ENCODE peak calls at places on chromosomes 7 and 10, in five cellular contexts. S is K562, D is upper lobe of left lung, K is HepG2, C is GM12878. I is an unnamed sample.
A peak's percentile ranks its signal among the peaks of the same experiment; 100 is the strongest.

GRCh38 chr7:54860003-54860775 is 101.2 kb upstream of the SEC61G start:
- ATAC-seq in C (no peak), S (no peak), D (peak; percentile 22), K (no peak), I (no peak)

GRCh38 chr7:46383605-46384004 is 462.5 kb upstream of the IGFBP3 start:
- ATAC-seq in S (no peak), D (no peak), K (no peak), C (no peak), I (no peak)

GRCh38 chr10:87931836-87932230 is 68.4 kb downstream of the PTEN start:
- ATAC-seq in D (no peak), C (peak; percentile 42), S (peak; percentile 38), K (no peak), I (no peak)

GRCh38 chr10:95756061-95756751 is at the start of gene ENTPD1:
- ATAC-seq in C (peak; percentile 24), D (peak; percentile 54), S (peak; percentile 21), K (no peak), I (peak; percentile 48)

GRCh38 chr10:88820990-88821389 is 18.5 kb downstream of the LIPM start:
- ATAC-seq in C (no peak), S (no peak), D (no peak), K (no peak), I (no peak)

GRCh38 chr10:100168313-100168643 is 17.6 kb downstream of the ERLIN1 start:
- ATAC-seq in S (no peak), D (no peak), K (no peak), C (no peak), I (no peak)

GRCh38 chr10:21203473-21204107 is 306.5 kb upstream of the NEBL start:
- ATAC-seq in D (no peak), S (peak; percentile 51), C (no peak), K (no peak), I (no peak)

GRCh38 chr10:132546567-132547420 is 9.2 kb downstream of the INPP5A start:
- ATAC-seq in D (no peak), S (no peak), C (peak; percentile 37), K (no peak), I (no peak)

GRCh38 chr7:50768470-50769159 is 14.1 kb downstream of the GRB10 start:
- ATAC-seq in C (no peak), K (no peak), D (no peak), S (peak; percentile 18), I (no peak)

GRCh38 chr10:22697101-22697500 is 17.3 kb downstream of the PIP4K2A start:
- ATAC-seq in K (no peak), C (no peak), S (no peak), D (no peak), I (no peak)

GRCh38 chr7:107792364-107792763 is 10.7 kb downstream of the SLC26A3 start:
- ATAC-seq in D (no peak), K (no peak), S (no peak), C (no peak), I (no peak)

GRCh38 chr7:38367301-38367700 is 93.9 kb upstream of the TARP start:
- ATAC-seq in K (no peak), S (no peak), D (no peak), C (peak; percentile 79), I (no peak)

GRCh38 chr10:48236199-48236621 is 38.3 kb downstream of the FRMPD2 start:
- ATAC-seq in S (no peak), C (no peak), K (no peak), D (no peak), I (no peak)

GRCh38 chr10:66273966-66274519 is 651.8 kb upstream of the LRRTM3 start:
- ATAC-seq in C (no peak), K (no peak), S (no peak), D (no peak), I (no peak)

GRCh38 chr10:77467422-77467963 is 170.1 kb downstream of the KCNMA1 start:
- ATAC-seq in K (no peak), S (no peak), D (no peak), C (no peak), I (no peak)

GRCh38 chr7:108080094-108080656 is 50.0 kb downstream of the LAMB4 start:
- ATAC-seq in K (no peak), C (no peak), D (no peak), S (peak; percentile 82), I (no peak)

GRCh38 chr7:50359995-50360925 is 55.7 kb downstream of the IKZF1 start:
- ATAC-seq in D (peak; percentile 12), K (no peak), C (no peak), S (peak; percentile 64), I (no peak)

GRCh38 chr10:29734980-29735627 is 100.3 kb upstream of the SVIL start:
- ATAC-seq in K (peak; percentile 21), C (peak; percentile 63), D (peak; percentile 77), S (no peak), I (peak; percentile 43)

GRCh38 chr10:29736325-29737208 is 101.8 kb upstream of the SVIL start:
- ATAC-seq in S (no peak), C (no peak), K (peak; percentile 62), D (peak; percentile 81), I (peak; percentile 76)

GRCh38 chr10:29734640-29734979 is 99.8 kb upstream of the SVIL start:
- ATAC-seq in S (no peak), K (no peak), D (no peak), C (peak; percentile 3), I (no peak)

GRCh38 chr10:29737209-29737565 is 102.4 kb upstream of the SVIL start:
- ATAC-seq in D (no peak), C (no peak), K (no peak), S (no peak), I (no peak)

DNA sequence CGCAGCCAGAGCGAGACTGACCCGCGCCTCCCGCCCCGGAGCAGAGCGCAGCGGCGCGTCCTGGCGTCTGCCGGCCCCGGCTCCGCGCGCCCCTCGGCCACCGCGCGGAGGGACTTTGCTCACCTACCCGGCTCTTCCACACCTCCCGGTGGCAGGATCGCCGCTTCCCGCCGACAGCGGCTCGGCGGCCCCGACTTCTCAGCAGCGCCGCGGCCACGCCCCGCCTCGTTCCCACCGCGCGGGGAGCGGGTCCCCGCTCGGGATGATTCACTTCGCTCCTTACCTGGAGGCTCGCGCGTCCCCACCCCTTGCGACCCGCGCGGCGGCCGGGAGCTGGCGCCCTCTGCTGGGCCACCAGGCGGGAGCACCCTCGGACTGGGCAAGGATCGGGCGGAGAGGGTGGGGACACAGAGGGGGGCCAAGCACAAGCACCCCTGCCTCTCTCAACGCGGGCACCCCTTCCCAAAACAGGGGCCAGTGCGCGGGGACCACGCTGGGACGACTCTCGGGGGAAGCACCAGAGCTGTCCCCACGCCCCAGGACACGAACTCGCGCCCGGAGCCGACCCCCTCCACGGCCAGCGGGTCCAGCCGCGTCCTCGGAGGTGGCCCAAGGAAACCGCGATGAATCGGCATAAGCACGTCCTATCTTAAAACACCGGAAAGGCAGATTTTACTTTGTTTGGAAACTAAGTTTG is 101.0 kb upstream of the SVIL start:
- ATAC-seq in C (peak; percentile 92), S (peak; percentile 100), D (peak; percentile 93), K (peak; percentile 90), I (peak; percentile 83)
- TF ChIP-seq POLR2A in C (no peak), S (no peak), D (peak; percentile 32), K (peak; percentile 44), I (peak; percentile 89)

DNA sequence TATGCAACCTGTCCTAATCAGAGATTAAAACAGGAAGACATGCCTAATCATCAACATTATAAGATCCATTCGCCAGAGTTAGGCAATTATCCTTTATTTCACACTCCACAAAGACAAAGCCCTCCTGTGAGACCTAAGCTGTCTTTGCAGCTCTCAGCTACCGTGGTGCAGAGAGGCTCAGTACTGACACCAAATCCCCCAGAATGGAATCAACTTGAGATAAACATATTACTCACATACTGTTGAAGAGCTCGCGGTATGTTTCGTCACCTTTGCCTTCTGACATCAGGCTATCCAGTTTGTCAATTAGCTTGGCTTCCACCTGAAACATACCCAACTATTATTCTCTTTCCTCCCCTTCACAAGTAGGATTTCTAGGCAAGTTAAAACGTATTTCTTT is 226.1 kb upstream of the IMMP2L start:
- ATAC-seq in K (no peak), D (peak; percentile 40), S (no peak), C (no peak), I (no peak)
- TF ChIP-seq POLR2AphosphoS5 in K (no peak), D (no peak), S (no peak), C (no peak), I (no peak)

DNA sequence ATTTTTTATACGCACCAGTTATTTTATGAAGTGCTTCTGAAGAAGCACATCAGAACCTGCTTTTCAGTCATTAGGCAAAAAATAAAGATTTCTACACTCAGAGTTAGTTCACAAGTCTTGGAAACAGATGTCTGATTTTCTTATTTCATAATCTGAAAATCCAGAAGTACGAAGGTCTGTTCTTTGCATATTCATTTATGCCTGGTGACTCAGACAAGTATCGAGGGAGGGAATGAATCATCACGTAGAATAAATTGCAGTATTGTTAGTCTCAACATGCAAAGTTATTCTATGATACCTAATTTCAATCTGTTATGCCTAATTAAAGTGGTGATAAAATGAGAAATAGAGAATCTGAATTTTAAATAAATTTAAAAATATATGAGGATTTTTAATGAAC is 113.6 kb upstream of the SEM1 start:
- ATAC-seq in S (no peak), C (no peak), K (no peak), D (no peak), I (peak; percentile 36)
- H3K36me3 ChIP-seq in S (no peaks in the 10 kb centered on the region), C (no peaks in the 10 kb centered on the region), K (no peaks in the 10 kb centered on the region), D (no peaks in the 10 kb centered on the region), I (no peaks in the 10 kb centered on the region)

DNA sequence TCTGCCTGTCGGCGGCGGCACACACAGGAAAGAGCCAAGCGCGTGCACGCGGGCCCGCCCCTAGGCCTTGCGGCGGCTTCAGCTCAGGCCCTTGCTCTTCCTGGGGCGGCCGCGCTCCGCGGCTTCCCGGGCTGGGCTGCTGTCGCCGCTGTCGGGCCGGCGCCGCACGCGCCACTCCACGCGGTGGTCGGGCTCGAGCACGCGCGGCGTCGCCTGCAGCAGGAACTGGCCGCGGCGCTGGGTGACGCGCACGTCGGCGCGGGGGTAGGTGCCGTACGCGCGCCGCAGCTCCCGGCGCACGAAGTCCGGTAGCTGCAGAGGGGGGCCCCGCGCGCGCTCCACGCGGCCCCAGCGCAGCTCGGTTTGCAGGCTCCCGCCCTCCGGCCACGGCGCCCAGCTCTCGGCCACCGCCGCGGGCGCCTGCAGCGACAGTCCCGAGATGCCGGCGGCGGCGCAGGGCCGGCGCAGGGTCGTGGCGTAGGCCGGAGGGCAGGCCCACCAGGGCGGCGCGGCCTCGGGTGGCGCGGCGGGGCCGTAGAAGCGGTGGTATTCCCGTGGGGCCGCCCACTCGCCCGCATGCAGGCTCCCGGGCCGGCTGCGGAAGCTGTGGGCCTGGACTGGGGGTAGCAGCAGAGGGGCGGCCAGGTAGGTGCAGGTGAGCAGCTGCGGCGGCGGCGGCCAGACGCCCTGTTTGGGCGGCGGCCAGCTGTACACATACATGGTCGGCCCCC is 804 bp downstream of the C10orf95 start:
- ATAC-seq in S (peak; percentile 71), C (peak; percentile 88), D (peak; percentile 93), K (peak; percentile 89), I (peak; percentile 94)
- TF ChIP-seq POLR2A in S (no peak), C (peak; percentile 79), D (peak; percentile 58), K (peak; percentile 64), I (peak; percentile 69)

DNA sequence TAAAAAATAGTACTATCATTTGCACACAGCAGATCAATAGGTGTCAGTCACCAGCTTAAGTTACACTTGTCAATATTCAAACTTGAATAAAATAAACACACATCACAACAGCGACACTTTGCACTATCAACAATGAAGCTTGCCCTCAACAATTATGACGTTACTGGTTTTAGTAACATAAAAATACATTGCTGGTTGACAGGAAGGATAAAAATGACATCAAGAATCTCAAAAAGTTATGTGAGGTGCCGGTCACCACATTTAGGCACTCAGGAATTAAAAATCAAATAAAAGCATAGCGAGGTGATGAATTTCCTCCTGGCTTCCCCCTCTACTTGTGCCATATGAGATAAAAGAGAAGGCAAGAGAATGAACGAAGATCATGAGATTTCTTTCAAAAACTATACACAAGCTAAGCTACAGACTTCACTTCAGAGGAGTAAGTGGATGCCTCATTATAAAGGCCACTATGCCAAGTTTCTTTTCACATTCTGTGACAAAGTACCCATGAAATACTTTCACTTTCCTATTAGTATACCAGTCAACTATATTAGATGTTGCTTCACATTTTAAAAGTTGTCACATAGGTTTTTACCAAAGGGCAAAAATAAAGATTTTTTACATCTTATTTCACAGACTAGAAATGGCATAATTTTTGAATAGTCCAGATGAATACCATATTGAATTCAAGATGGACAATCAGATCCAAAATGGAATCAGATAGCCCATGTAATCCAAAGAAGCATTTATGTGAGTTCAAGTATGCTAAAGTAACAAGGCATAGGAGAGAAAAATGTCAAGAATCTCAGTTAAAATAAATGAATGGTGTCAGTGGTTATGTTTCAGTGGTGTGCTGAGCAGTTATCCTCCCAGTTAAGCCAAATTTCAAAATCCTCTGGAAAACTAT is 3.6 kb downstream of the CCDC71L start:
- ATAC-seq in K (no peak), D (no peak), C (no peak), S (no peak), I (no peak)
- TF ChIP-seq POLR2AphosphoS5 in K (no peak), D (no peak), C (no peak), S (no peak), I (no peak)

I was measured in gastroesophageal sphincter.